ENCODE peak calls at places on chromosomes 16 and 17, in five cellular contexts. One of them, this sample, is unnamed.

GRCh38 chr16:8851761-8852403 is 16.9 kb downstream of the CARHSP1 start:
- DNase-seq in amniotic stem cell: no peak
- DNase-seq in substantia nigra: no peak
- DNase-seq in cardiac muscle cell: no peak
- DNase-seq in left lung: peak; percentile 22
- DNase-seq in this sample: no peak

GRCh38 chr17:82544431-82545070 is 25.0 kb downstream of the FOXK2 start:
- DNase-seq in amniotic stem cell: no peak
- DNase-seq in cardiac muscle cell: peak; percentile 45
- DNase-seq in substantia nigra: no peak
- DNase-seq in left lung: no peak
- DNase-seq in this sample: no peak

GRCh38 chr17:29176500-29177351 is 3.5 kb downstream of the MYO18A start:
- DNase-seq in substantia nigra: no peak
- DNase-seq in cardiac muscle cell: peak; percentile 66
- DNase-seq in left lung: peak; percentile 88
- DNase-seq in amniotic stem cell: no peak
- DNase-seq in this sample: no peak

GRCh38 chr16:67112591-67113399 is 3.1 kb downstream of the PHAF1 start:
- DNase-seq in left lung: no peak
- DNase-seq in amniotic stem cell: no peak
- DNase-seq in substantia nigra: no peak
- DNase-seq in cardiac muscle cell: no peak
- DNase-seq in this sample: no peak

GRCh38 chr17:79272666-79273219 is 198.1 kb downstream of the ENGASE start:
- DNase-seq in substantia nigra: no peak
- DNase-seq in cardiac muscle cell: peak; percentile 10
- DNase-seq in left lung: no peak
- DNase-seq in amniotic stem cell: no peak
- DNase-seq in this sample: no peak

GRCh38 chr16:58863042-58863441 is 128.9 kb upstream of the GOT2 start:
- DNase-seq in left lung: no peak
- DNase-seq in substantia nigra: no peak
- DNase-seq in cardiac muscle cell: no peak
- DNase-seq in amniotic stem cell: no peak
- DNase-seq in this sample: no peak

GRCh38 chr17:64492481-64493109 is 4.3 kb downstream of the POLG2 start:
- DNase-seq in amniotic stem cell: no peak
- DNase-seq in left lung: no peak
- DNase-seq in substantia nigra: no peak
- DNase-seq in cardiac muscle cell: no peak
- DNase-seq in this sample: no peak

GRCh38 chr17:33640629-33641028 is 347.5 kb upstream of the ASIC2 start:
- DNase-seq in left lung: no peak
- DNase-seq in cardiac muscle cell: peak; percentile 67
- DNase-seq in amniotic stem cell: no peak
- DNase-seq in substantia nigra: no peak
- DNase-seq in this sample: no peak

GRCh38 chr17:81221371-81221841 is 1.4 kb downstream of the CEP131 start:
- DNase-seq in cardiac muscle cell: no peak
- DNase-seq in amniotic stem cell: no peak
- DNase-seq in left lung: no peak
- DNase-seq in substantia nigra: no peak
- DNase-seq in this sample: no peak

GRCh38 chr16:68235105-68235881 is 634 bp downstream of the ESRP2 start:
- DNase-seq in amniotic stem cell: no peak
- DNase-seq in left lung: peak; percentile 84
- DNase-seq in substantia nigra: no peak
- DNase-seq in cardiac muscle cell: peak; percentile 29
- DNase-seq in this sample: no peak

GRCh38 chr16:15041260-15042011 is 14.4 kb downstream of the NTAN1 start:
- DNase-seq in substantia nigra: peak; percentile 50
- DNase-seq in left lung: peak; percentile 86
- DNase-seq in cardiac muscle cell: no peak
- DNase-seq in amniotic stem cell: no peak
- DNase-seq in this sample: peak; percentile 54

GRCh38 chr16:728131-728889 is 1.4 kb downstream of the HAGHL start:
- DNase-seq in substantia nigra: peak; percentile 43
- DNase-seq in amniotic stem cell: peak; percentile 41
- DNase-seq in cardiac muscle cell: peak; percentile 64
- DNase-seq in left lung: peak; percentile 88
- DNase-seq in this sample: peak; percentile 64